ENCODE peak calls at places on chromosome X, in five cellular contexts. L is fibroblast of mammary gland, P is fibroblast of pulmonary artery, V is AG04450, F is lower leg skin. C is an unnamed sample.

GRCh38 chrX:138877746-138878145 is 166.2 kb upstream of the FGF13 start:
- DNase-seq in V (no peak), F (no peak), P (no peak), L (peak; percentile 81), C (peak; percentile 83)

GRCh38 chrX:136662976-136663375 is 15.0 kb downstream of the CD40LG start:
- DNase-seq in V (no peak), L (no peak), F (no peak), P (no peak), C (no peak)

GRCh38 chrX:22746081-22746480 is 253.7 kb upstream of the DDX53 start:
- DNase-seq in P (no peak), V (no peak), F (no peak), L (no peak), C (no peak)

GRCh38 chrX:24668111-24668510 is 21.0 kb upstream of the PCYT1B start:
- DNase-seq in V (no peak), L (no peak), P (peak; percentile 71), F (no peak), C (no peak)

GRCh38 chrX:42869659-42870476 is 91.9 kb upstream of the PPP1R2C start:
- DNase-seq in V (no peak), F (no peak), L (no peak), P (no peak), C (no peak)

GRCh38 chrX:11704725-11705495 is 39.2 kb upstream of the ARHGAP6 start:
- DNase-seq in P (peak; percentile 31), V (no peak), F (no peak), L (peak; percentile 32), C (no peak)

GRCh38 chrX:74784629-74785028 is 140.6 kb downstream of the NEXMIF start:
- DNase-seq in F (no peak), P (no peak), V (no peak), L (no peak), C (no peak)

GRCh38 chrX:147917700-147918694 is 6.3 kb downstream of the FMR1 start:
- DNase-seq in L (peak; percentile 66), F (no peak), V (no peak), P (peak; percentile 6), C (no peak)

GRCh38 chrX:94751611-94752010 is 1077.6 kb downstream of the FAM133A start:
- DNase-seq in F (no peak), P (no peak), V (no peak), L (no peak), C (no peak)

GRCh38 chrX:44989995-44990770 is 117.2 kb downstream of the KDM6A start:
- DNase-seq in P (no peak), F (no peak), L (no peak), V (no peak), C (no peak)

GRCh38 chrX:138020941-138021340 is 455.0 kb downstream of the ZIC3 start:
- DNase-seq in P (no peak), V (no peak), F (no peak), L (no peak), C (no peak)

GRCh38 chrX:66553973-66554372 is 84.9 kb downstream of the EDA2R start:
- DNase-seq in F (no peak), V (no peak), L (no peak), P (no peak), C (no peak)

GRCh38 chrX:112645774-112646173 is 34.0 kb downstream of the LHFPL1 start:
- DNase-seq in F (no peak), V (no peak), P (no peak), L (no peak), C (no peak)

GRCh38 chrX:49037883-49038475 is 5.2 kb downstream of the TFE3 start:
- DNase-seq in P (peak; percentile 55), F (no peak), V (peak; percentile 16), L (peak; percentile 59), C (peak; percentile 53)

GRCh38 chrX:151974336-151975227 is at the start of gene GABRE:
- DNase-seq in V (no peak), F (peak; percentile 21), P (no peak), L (peak; percentile 26), C (peak; percentile 52)
- H3K4me3 ChIP-seq in V (peak within 1 kb of the TSS; percentile 64), F (peak within 1 kb of the TSS; percentile 58), P (peak within 1 kb of the TSS; percentile 64), L (peak within 1 kb of the TSS; percentile 51), C (peak within 1 kb of the TSS; percentile 64)

DNA sequence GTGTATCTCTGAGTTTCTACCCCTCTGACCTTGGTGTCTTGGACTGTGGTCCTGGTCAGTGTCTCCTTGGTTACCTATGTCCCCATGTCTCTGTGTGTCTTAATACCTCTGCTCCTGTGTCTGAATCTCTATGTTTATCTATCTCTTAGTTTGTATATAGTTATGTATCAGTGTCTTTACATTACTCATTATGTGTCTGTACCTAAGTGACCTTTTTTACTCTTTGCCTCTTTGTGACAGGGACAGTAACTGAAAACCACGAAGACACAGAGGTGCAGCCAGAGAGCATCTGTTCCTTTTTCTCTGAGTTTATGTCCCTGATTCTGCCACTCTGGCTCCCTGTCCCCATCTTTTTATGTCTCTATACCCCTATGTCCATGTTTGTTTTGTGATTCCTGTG is 49.4 kb downstream of the ITIH6 start:
- DNase-seq in L (no peak), F (no peak), P (no peak), V (no peak), C (no peak)
- H3K4me3 ChIP-seq in L (no peak overlapping the region), F (no peak overlapping the region), P (no peak overlapping the region), V (no peak overlapping the region), C (no peak overlapping the region)

DNA sequence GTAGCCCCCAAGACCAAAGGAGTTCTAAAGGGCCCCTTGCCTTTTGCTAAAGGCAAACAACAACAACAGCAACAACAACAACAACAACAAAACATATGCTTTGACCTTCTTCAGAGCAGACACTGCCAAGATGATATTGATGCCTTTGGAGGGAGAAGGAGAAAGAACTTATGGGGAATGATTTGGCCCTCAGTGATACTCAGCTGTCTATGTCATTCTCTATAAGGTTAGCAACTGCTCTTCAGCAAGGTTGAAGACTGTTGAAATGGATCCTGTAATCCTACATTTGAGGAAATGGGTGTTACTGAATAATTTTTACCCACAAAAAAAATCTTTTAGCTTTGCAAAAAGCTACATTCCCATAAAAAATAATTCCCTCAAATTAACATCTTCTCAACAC is 72.5 kb downstream of the PRPS1 start:
- DNase-seq in V (no peak), P (no peak), F (no peak), L (no peak), C (no peak)
- H3K4me3 ChIP-seq in V (no peak overlapping the region), P (no peak overlapping the region), F (no peak overlapping the region), L (no peak overlapping the region), C (no peak overlapping the region)

GRCh38 chrX:103565752-103566151 is 19.6 kb upstream of the TCEAL4 start:
- DNase-seq in P (peak; percentile 74), V (peak; percentile 6), F (no peak), L (peak; percentile 70), C (peak; percentile 48)
- H3K4me3 ChIP-seq in P (no peak overlapping the region), V (no peak overlapping the region), F (no peak overlapping the region), L (no peak overlapping the region), C (no peak overlapping the region)

GRCh38 chrX:107776649-107777535 is 641 bp upstream of the NCBP2L start:
- DNase-seq in V (peak; percentile 62), L (peak; percentile 91), F (peak; percentile 87), P (peak; percentile 95), C (peak; percentile 90)
- H3K4me3 ChIP-seq in V (peak overlapping the region; percentile 50), L (peak overlapping the region; percentile 42), F (no peak overlapping the region), P (peak overlapping the region; percentile 56), C (peak overlapping the region; percentile 56)

GRCh38 chrX:71214152-71214551 is 8.9 kb upstream of the GJB1 start:
- DNase-seq in P (no peak), F (no peak), L (no peak), V (no peak), C (no peak)

GRCh38 chrX:71216446-71216845 is 6.6 kb upstream of the GJB1 start:
- DNase-seq in L (no peak), F (no peak), P (peak; percentile 4), V (no peak), C (no peak)

GRCh38 chrX:71214604-71215334 is 8.3 kb upstream of the GJB1 start:
- DNase-seq in F (no peak), V (no peak), L (no peak), P (no peak), C (no peak)

GRCh38 chrX:71217298-71217697 is 5.7 kb upstream of the GJB1 start:
- DNase-seq in P (no peak), V (no peak), F (no peak), L (no peak), C (no peak)

DNA sequence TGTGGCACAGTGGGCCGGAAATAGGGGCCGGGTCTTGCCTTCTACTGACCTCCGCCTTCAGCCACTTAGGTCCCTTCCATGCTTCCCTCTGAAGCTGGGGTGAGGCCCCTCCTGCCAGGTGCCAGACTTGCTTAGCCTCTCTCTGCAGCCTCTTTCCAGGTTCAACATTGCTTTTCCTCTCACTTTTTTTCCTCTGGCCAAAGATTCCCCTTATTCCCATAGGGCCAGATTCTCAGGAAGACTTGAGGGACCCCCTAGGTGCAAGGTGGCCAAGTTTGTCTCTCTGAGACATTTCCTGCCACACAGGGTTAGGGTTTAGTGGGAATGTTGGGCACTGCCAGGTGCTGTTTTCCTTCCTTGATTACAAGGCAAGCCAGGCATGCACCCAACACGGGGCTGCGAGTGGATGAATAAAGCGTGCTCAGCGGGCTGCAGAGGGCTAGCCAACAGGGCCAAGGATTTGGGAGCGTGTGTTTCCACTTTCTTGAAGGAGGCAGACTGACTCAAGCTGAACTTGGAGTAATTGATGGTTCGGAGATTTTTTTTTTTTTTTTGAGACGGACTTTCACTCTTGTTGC is 7.6 kb upstream of the GJB1 start:
- DNase-seq in F (no peak), V (no peak), L (no peak), P (no peak), C (no peak)
- H3K4me3 ChIP-seq in F (no peak overlapping the region), V (no peak overlapping the region), L (no peak overlapping the region), P (no peak overlapping the region), C (no peak overlapping the region)

GRCh38 chrX:111013778-111014455 is 82.1 kb upstream of the PAK3 start:
- DNase-seq in L (no peak), F (no peak), P (no peak), V (no peak), C (no peak)
- H3K4me3 ChIP-seq in L (no peak overlapping the region), F (no peak overlapping the region), P (no peak overlapping the region), V (no peak overlapping the region), C (no peak overlapping the region)

GRCh38 chrX:101079736-101080135 is 1.1 kb downstream of the TMEM35A start:
- DNase-seq in P (no peak), V (no peak), F (no peak), L (no peak), C (no peak)
- H3K4me3 ChIP-seq in P (peak overlapping the region; percentile 55), V (peak overlapping the region; percentile 73), F (no peak overlapping the region), L (no peak overlapping the region), C (no peak overlapping the region)

GRCh38 chrX:3631196-3631595 is 82.3 kb downstream of the PRKX start:
- DNase-seq in V (no peak), P (no peak), F (no peak), L (no peak), C (no peak)

GRCh38 chrX:3639236-3639635 is 74.2 kb downstream of the PRKX start:
- DNase-seq in F (no peak), P (no peak), L (no peak), V (no peak), C (no peak)

GRCh38 chrX:3638280-3638873 is 75.1 kb downstream of the PRKX start:
- DNase-seq in F (no peak), P (peak; percentile 54), V (no peak), L (peak; percentile 59), C (peak; percentile 32)

GRCh38 chrX:3636803-3637202 is 76.6 kb downstream of the PRKX start:
- DNase-seq in F (no peak), L (no peak), V (no peak), P (no peak), C (no peak)
- H3K4me3 ChIP-seq in F (no peak overlapping the region), L (no peak overlapping the region), V (no peak overlapping the region), P (no peak overlapping the region), C (no peak overlapping the region)

C was measured in epithelial cell of esophagus.